ENCODE peak calls at places on chromosomes 7 and 10, in ten cellular contexts. Z is GM20000, E is ovary, A is GM13977, O is cardiac fibroblast, U is GM10248, F is tibial artery, Q is heart left ventricle, X is AG04450, I is neural crest cell. D is an unnamed sample.

GRCh38 chr10:86230538-86231180 is 135.9 kb downstream of the GRID1 start:
- DNase-seq in U (no peak), O (no peak), F (no peak), X (no peak), I (no peak), Z (no peak), E (no peak), A (no peak), Q (peak), D (no peak)

GRCh38 chr10:42879380-42880254 is 97.0 kb downstream of the BMS1 start:
- DNase-seq in O (no peak), E (no peak), F (no peak), Z (no peak), I (no peak), Q (no peak), A (no peak), X (no peak), U (no peak), D (no peak)

GRCh38 chr7:144134116-144134515 is 11.1 kb downstream of the OR2A14 start:
- DNase-seq in F (no peak), A (no peak), O (no peak), E (no peak), I (no peak), X (no peak), U (no peak), Z (no peak), Q (no peak), D (no peak)

GRCh38 chr10:59894114-59894513 is 12.2 kb downstream of the CCDC6 start:
- DNase-seq in E (peak), X (peak), U (no peak), Z (no peak), F (peak), A (no peak), Q (peak), I (no peak), O (peak), D (peak)

GRCh38 chr10:101258179-101258885 is 29.1 kb upstream of the LBX1 start:
- DNase-seq in E (no peak), F (no peak), Z (no peak), I (no peak), X (no peak), Q (no peak), O (peak), A (peak), U (no peak), D (no peak)

GRCh38 chr7:74190259-74190658 is 16.1 kb downstream of the EIF4H start:
- DNase-seq in I (no peak), A (no peak), F (peak), U (no peak), X (no peak), Z (no peak), O (no peak), E (peak), Q (no peak), D (no peak)

GRCh38 chr10:34522542-34522941 is 292.6 kb downstream of the PARD3 start:
- DNase-seq in Z (peak), X (no peak), F (no peak), O (peak), U (peak), E (no peak), I (no peak), A (peak), Q (no peak), D (no peak)

GRCh38 chr7:122520961-122521555 is 177.9 kb downstream of the RNF133 start:
- DNase-seq in Q (no peak), A (no peak), O (no peak), X (no peak), F (no peak), E (no peak), I (no peak), U (no peak), Z (no peak), D (no peak)

GRCh38 chr10:105973252-105973877 is 1191.1 kb downstream of the SORCS1 start:
- DNase-seq in F (no peak), Q (no peak), X (no peak), E (no peak), A (no peak), U (no peak), I (no peak), O (no peak), Z (no peak), D (no peak)

GRCh38 chr10:95501203-95502094 is 59.7 kb downstream of the SORBS1 start:
- DNase-seq in Z (no peak), O (no peak), E (no peak), U (no peak), X (no peak), I (no peak), F (no peak), Q (no peak), A (no peak), D (no peak)

GRCh38 chr7:19069842-19070241 is 47.6 kb downstream of the TWIST1 start:
- DNase-seq in A (no peak), X (no peak), O (peak), E (no peak), Z (no peak), U (no peak), I (no peak), F (no peak), Q (no peak), D (no peak)

GRCh38 chr7:87876759-87877234 is 504 bp downstream of the DBF4 start:
- DNase-seq in Z (peak), O (peak), I (peak), E (peak), Q (peak), A (peak), X (peak), F (peak), U (peak), D (peak)

GRCh38 chr7:87877641-87878040 is 1.3 kb downstream of the DBF4 start:
- DNase-seq in O (peak), X (no peak), A (no peak), I (no peak), F (no peak), Q (no peak), U (no peak), E (no peak), Z (no peak), D (no peak)

GRCh38 chr7:87874066-87874465 is 2.1 kb downstream of the SLC25A40 start:
- DNase-seq in U (no peak), Z (peak), I (no peak), E (no peak), X (no peak), Q (no peak), O (no peak), F (no peak), A (peak), D (no peak)

GRCh38 chr7:87876040-87876758 is at the start of the genes DBF4 and SLC25A40:
- DNase-seq in X (peak), Q (peak), F (peak), A (peak), Z (peak), O (peak), E (peak), U (peak), I (peak), D (peak)

DNA sequence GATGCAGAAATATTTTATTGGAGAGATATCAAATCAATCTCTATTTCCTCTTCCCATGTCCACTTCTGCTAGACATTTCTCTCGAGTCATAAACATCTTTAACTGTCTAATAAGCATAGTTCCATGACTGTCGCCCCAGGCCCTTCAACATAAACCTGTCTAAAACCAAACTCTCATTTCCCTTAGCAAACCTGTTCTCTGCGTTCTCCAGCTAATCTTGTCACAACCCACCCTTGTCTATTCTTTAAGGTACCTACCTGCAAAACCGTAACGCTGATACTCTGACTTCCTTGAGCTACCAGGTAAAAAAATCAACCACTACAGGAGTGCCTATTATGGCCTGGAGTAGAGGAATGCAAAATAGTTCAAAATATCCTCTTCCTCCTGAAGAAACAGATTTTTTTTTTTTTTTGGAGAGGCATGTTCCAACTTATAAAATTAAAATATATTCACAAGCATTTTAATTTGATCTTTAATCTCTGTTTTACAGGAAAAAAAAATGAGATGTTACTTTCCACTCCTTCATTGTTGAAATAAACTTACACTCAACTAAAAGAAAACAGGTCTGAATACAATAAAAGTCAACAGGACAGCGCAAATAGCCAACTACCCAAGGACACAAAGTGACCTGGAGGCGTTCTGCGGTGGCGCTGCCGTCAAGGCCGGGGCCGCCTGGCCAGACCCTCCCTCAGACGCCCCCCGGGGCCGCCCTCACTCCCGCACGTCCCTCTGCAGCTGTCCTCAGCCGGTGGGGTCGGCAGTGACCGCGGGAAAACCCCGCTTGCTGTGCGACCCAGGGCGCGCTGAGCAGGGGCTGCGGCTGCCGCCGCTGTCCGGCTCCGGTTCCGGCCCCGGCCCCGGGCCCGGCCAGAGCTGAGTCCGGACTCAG is 765 bp downstream of the SLC25A40 start:
- DNase-seq in O (peak), Z (peak), A (peak), I (peak), E (no peak), X (no peak), F (no peak), U (no peak), Q (peak), D (no peak)
- TF ChIP-seq CTCF in O (no peak), Z (no peak), A (no peak), I (no peak), E (no peak), X (no peak), F (no peak), U (no peak), Q (no peak), D (no peak)

GRCh38 chr10:112456533-112456932 is 9.5 kb downstream of the VTI1A start:
- DNase-seq in X (no peak), Z (no peak), F (no peak), U (no peak), A (no peak), E (no peak), O (no peak), I (no peak), Q (no peak), D (no peak)
- TF ChIP-seq CTCF in X (no peak), Z (no peak), F (no peak), U (peak), A (peak), E (no peak), O (no peak), I (no peak), Q (no peak), D (no peak)

DNA sequence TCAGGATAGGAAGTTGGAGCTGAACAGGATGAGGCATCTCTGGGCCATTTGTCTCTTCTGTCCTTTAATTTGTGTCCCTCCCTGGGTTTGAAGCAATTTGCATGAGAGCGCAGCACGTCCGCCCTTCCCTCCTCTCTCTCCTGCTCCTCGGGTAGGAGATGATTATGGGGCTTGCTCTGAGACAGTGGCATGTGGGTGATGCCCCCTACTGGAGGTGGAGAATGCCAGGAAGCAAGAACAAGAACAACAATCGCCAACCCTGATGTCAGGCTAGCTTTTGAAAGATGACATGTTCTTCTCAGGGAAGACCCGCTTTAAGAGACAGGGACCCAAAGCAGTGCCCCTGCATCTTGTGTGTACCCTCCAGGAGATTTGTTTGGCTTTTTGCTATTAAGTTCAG is 63.9 kb upstream of the LOXL4 start:
- DNase-seq in A (no peak), E (no peak), U (no peak), O (no peak), F (no peak), I (no peak), X (no peak), Z (no peak), Q (no peak), D (no peak)
- TF ChIP-seq CTCF in A (peak), E (no peak), U (peak), O (peak), F (peak), I (no peak), X (peak), Z (peak), Q (peak), D (peak)

DNA sequence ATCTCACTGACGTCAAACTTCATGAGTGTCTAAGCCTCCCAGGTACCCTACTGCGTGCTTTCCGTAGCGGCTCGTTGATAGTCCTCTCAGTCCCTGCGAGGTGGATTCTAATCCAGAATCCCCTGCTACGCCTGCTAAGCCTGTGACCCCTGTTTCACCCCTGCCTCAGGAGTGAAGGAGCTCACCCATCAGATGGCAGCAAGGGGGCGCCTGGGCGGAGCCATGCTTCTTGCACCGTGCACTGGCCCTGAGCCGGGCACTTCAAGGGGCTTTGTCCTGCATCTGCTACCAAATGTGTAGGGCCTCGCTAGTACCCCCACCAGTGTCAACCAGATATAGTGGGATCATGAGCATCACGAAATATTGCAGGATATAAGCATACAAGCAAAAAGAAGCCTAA is 918 bp upstream of the STRA8 start:
- DNase-seq in I (no peak), Q (no peak), A (peak), Z (no peak), X (no peak), F (no peak), E (no peak), U (peak), O (no peak), D (peak)
- TF ChIP-seq CTCF in I (peak), Q (no peak), A (peak), Z (no peak), X (peak), F (no peak), E (no peak), U (no peak), O (peak), D (no peak)

DNA sequence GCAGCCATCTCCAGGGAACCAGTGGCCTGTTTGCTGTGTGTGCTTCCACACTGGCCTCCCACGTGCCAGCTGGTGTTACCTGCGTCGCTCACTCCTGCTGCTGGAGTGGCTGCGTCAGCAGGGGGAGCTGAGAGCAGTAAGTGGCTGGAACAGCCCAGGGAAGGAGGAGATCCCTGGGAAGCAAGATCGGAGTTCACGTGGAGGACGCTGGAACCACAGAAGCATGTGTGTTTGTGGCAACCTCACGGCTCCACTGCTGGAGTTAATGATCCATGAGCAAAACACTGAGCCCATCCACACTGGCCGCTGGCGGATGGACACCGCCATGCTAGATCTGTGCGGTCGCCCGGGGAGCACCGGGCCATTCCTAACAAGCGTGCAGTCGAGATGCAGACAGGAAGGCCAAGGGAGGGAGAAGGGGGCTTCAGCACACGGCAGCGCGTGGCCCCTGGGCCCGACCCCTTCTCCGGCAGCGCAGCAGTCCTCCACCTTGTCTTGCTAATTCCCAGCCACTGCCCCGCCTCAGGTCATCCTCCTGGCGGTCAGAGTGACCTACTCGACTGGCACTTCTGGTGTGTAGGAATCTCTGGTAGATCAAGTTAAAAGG is 68.5 kb upstream of the EEPD1 start:
- DNase-seq in Z (no peak), Q (peak), X (no peak), U (no peak), A (no peak), E (peak), O (peak), F (peak), I (peak), D (peak)
- TF ChIP-seq CTCF in Z (no peak), Q (peak), X (peak), U (no peak), A (no peak), E (no peak), O (peak), F (peak), I (peak), D (peak)

DNA sequence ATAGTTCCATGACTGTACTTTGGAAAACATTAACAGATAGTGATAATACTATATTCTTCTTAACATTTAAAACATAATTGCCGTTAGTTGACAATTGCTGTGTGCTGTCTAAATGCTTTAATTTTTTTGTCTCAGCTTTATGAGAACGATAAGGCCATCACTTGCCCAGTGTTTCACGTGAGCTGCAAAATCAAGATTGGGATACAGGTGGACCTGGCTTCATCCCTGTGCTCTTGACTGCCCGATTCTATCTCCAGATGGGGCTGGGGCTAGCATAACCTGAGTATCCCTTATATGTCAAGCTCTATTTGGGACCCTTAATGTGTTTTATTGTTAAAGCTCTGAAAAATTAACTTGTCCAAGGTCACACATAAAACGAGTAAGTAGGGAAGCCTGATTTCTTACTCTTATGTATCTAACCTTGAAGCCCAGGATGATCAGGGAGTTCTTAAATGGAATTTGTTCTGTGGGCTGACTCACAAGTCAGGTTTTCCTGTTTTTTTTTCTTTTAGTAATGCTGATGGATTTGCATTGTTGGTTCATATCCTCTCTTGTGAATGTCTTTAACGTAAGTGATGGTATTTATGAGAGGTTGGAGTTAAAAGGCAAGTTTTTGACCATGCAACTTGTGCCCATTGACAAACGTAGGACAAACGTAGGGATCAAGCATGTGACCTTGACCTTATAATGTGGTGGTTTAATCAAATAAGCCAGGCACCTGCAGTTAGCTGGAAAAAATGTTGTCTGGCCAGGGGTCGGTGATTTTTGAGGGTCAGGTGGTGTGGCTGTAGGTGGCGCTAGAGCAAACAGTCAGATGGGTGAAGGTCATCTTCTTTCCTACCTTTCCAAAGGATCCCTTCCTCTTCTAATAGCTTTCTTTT is 3.6 kb downstream of the PRKAR2B start:
- DNase-seq in O (peak), A (no peak), Q (no peak), E (no peak), Z (no peak), I (no peak), U (no peak), X (no peak), F (no peak), D (no peak)
- TF ChIP-seq CTCF in O (no peak), A (peak), Q (no peak), E (no peak), Z (no peak), I (peak), U (no peak), X (no peak), F (no peak), D (no peak)

GRCh38 chr7:24316340-24316739 is 32.4 kb downstream of the NPY start:
- DNase-seq in U (no peak), E (no peak), Q (no peak), F (no peak), A (no peak), I (no peak), Z (no peak), X (no peak), O (no peak), D (no peak)

GRCh38 chr7:24319209-24319608 is 35.2 kb downstream of the NPY start:
- DNase-seq in X (no peak), U (no peak), F (no peak), Z (no peak), O (no peak), A (no peak), I (no peak), Q (no peak), E (no peak), D (no peak)

GRCh38 chr7:24323961-24324480 is 40.0 kb downstream of the NPY start:
- DNase-seq in F (no peak), O (no peak), A (no peak), X (no peak), Z (no peak), Q (no peak), I (no peak), E (no peak), U (no peak), D (no peak)

GRCh38 chr7:24313777-24314176 is 29.8 kb downstream of the NPY start:
- DNase-seq in Q (no peak), A (no peak), U (no peak), F (no peak), E (no peak), Z (no peak), X (no peak), I (no peak), O (no peak), D (no peak)

DNA sequence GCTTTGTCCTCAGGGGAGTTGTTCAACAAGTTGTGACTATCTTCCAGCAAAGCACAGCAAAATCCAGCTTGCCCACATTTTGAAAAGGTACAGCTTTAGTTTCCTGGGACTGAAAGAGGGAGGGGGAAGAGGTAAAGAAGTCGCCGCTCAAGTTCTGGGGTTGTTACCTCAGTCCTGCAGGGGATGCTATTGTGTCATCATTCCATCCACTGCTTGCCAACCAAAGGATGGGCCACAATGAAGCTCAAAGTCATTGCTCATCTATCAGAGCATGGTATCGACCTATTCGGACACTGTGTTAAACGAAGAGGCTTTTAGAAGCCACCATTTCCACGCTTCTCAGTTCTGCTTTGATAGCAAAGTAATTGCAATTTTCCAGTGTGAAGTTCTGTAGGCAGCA is 34.3 kb downstream of the NPY start:
- DNase-seq in Z (no peak), I (no peak), F (no peak), U (peak), A (peak), X (no peak), O (peak), E (no peak), Q (no peak), D (no peak)
- TF ChIP-seq CTCF in Z (peak), I (peak), F (no peak), U (peak), A (peak), X (peak), O (peak), E (no peak), Q (no peak), D (no peak)

DNA sequence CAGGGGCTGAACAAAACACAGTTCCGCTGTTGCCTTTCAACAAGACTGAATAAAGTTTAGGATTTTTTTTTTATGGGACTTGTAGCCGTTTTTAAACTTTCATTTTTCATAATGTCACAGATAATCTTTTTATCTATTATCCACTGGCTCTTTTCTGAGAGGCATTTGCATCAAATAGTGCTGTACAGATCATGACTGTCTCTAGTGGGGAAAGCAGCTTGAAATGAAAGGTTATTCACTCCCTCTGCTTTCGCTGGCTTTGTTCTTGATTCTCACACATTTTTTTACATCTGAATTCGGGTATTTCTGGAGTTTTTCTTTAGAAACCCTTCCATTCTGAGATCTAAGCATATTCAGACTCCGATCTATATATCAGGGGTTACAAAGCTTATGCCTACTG is 543.3 kb upstream of the GALNT17 start:
- DNase-seq in F (no peak), A (no peak), Q (no peak), E (no peak), X (no peak), I (no peak), O (no peak), Z (no peak), U (no peak), D (no peak)
- TF ChIP-seq CTCF in F (no peak), A (no peak), Q (no peak), E (no peak), X (no peak), I (no peak), O (no peak), Z (no peak), U (no peak), D (no peak)

D was measured in Calu3.